ENCODE peak calls at places on chromosome 15, in nine cellular contexts. H is transverse colon, X is adrenal gland, V is A549, C is PC-9, J is cardiac muscle cell, W is GM23338, Q is A673, R is left lung. I is an unnamed sample.

GRCh38 chr15:82100116-82100795 is 54.4 kb upstream of the MEX3B start:
- DNase-seq in C (no peak), W (peak; percentile 46), X (no peak), H (no peak), J (peak; percentile 39), Q (peak; percentile 19), R (no peak), V (no peak), I (no peak)

GRCh38 chr15:48176097-48176496 is 2.0 kb downstream of the MYEF2 start:
- DNase-seq in H (no peak), J (no peak), C (no peak), R (no peak), W (no peak), X (no peak), V (no peak), Q (peak; percentile 61), I (no peak)

GRCh38 chr15:36791849-36792618 is 212.6 kb downstream of the CDIN1 start:
- DNase-seq in V (no peak), W (no peak), C (no peak), Q (no peak), R (no peak), H (no peak), X (no peak), J (peak; percentile 77), I (no peak)

GRCh38 chr15:47473857-47474256 is 243.4 kb upstream of the SEMA6D start:
- DNase-seq in X (peak; percentile 58), R (no peak), J (no peak), C (no peak), W (no peak), V (no peak), H (peak; percentile 7), Q (no peak), I (peak; percentile 74)

GRCh38 chr15:42992626-42993025 is 72.0 kb upstream of the TTBK2 start:
- DNase-seq in Q (no peak), W (no peak), J (no peak), C (no peak), V (no peak), R (no peak), H (no peak), X (peak; percentile 81), I (no peak)

GRCh38 chr15:31472636-31473383 is 146.2 kb downstream of the KLF13 start:
- DNase-seq in C (no peak), R (no peak), H (peak; percentile 63), W (no peak), Q (no peak), J (no peak), V (no peak), X (peak; percentile 72), I (peak; percentile 61)

GRCh38 chr15:75203017-75203907 is 1.6 kb downstream of the C15orf39 start:
- DNase-seq in C (no peak), J (no peak), V (peak; percentile 69), X (no peak), R (no peak), Q (no peak), H (no peak), W (no peak), I (no peak)

GRCh38 chr15:100759116-100759515 is 120.5 kb upstream of the ALDH1A3 start:
- DNase-seq in W (no peak), R (no peak), V (no peak), J (no peak), H (no peak), Q (no peak), X (no peak), C (no peak), I (no peak)

GRCh38 chr15:88312941-88313579 is 56.5 kb upstream of the NTRK3 start:
- DNase-seq in V (no peak), H (no peak), X (no peak), J (no peak), W (no peak), Q (no peak), C (no peak), R (no peak), I (no peak)

GRCh38 chr15:62600376-62600775 is 435.3 kb upstream of the C2CD4B start:
- DNase-seq in X (no peak), J (no peak), R (no peak), Q (no peak), C (no peak), V (no peak), W (no peak), H (no peak), I (no peak)

GRCh38 chr15:57354436-57355123 is 21.7 kb upstream of the CGNL1 start:
- DNase-seq in H (no peak), Q (no peak), W (no peak), C (no peak), J (no peak), X (no peak), V (no peak), R (no peak), I (no peak)

GRCh38 chr15:76059320-76060097 is at the start of gene TMEM266:
- DNase-seq in J (peak; percentile 89), V (peak; percentile 54), X (peak; percentile 55), W (peak; percentile 88), Q (peak; percentile 74), R (peak; percentile 35), H (peak; percentile 15), C (peak; percentile 37), I (no peak)

GRCh38 chr15:29792426-29793159 is 29.7 kb downstream of the TJP1 start:
- DNase-seq in J (no peak), R (no peak), H (no peak), V (no peak), W (no peak), C (no peak), Q (no peak), X (no peak), I (no peak)

GRCh38 chr15:49901867-49902775 is 216.9 kb downstream of the ATP8B4 start:
- DNase-seq in X (no peak), R (no peak), H (no peak), V (no peak), C (no peak), Q (no peak), J (no peak), W (no peak), I (no peak)

GRCh38 chr15:35753486-35753885 is 207.5 kb upstream of the DPH6 start:
- DNase-seq in R (no peak), Q (no peak), H (no peak), V (no peak), J (peak; percentile 21), X (no peak), C (no peak), W (no peak), I (no peak)

DNA sequence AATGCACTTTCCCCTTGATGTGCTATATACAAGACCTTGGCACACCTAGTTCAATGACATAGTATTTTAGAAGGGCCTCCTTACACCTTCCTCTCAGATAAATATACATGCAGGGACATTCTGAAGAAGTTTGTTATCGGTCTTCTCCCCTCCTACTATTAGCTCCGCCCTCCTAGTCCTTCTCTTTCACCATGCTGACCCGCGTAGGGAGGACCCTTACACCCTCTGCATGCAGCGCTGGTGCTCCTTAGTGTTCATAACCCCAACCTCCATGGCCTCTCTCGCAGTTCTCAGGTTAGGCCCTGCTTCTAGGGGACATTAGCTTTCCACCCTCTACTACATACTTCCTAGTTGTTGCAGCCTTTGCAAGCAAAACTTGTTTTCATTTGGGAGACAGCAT is 146.4 kb downstream of the PGPEP1L start:
- DNase-seq in R (no peak), W (peak; percentile 54), X (no peak), V (no peak), C (no peak), Q (no peak), H (no peak), J (no peak), I (no peak)
- H3K4me1 ChIP-seq in R (peaks cover under 1% of the 10 kb centered on the region), W (peaks cover 85% of the 10 kb centered on the region), X (peaks cover 34% of the 10 kb centered on the region), V (peaks cover 96% of the 10 kb centered on the region), C (peaks cover 55% of the 10 kb centered on the region), Q (peaks cover 67% of the 10 kb centered on the region), H (peaks cover 24% of the 10 kb centered on the region), J (peaks cover 9% of the 10 kb centered on the region), I (no peaks in the 10 kb centered on the region)

GRCh38 chr15:65077291-65077980 is 890 bp downstream of the KBTBD13 start:
- DNase-seq in W (peak; percentile 41), X (no peak), J (no peak), C (no peak), Q (no peak), V (no peak), R (no peak), H (no peak), I (no peak)

GRCh38 chr15:65079580-65079979 is 3.0 kb downstream of the KBTBD13 start:
- DNase-seq in X (no peak), Q (no peak), J (no peak), R (no peak), W (no peak), V (no peak), C (no peak), H (no peak), I (no peak)

GRCh38 chr15:65081270-65081669 is 4.7 kb downstream of the KBTBD13 start:
- DNase-seq in H (no peak), J (peak; percentile 75), C (no peak), V (no peak), Q (no peak), X (no peak), W (no peak), R (no peak), I (no peak)

GRCh38 chr15:65076486-65077290 is at the start of gene KBTBD13:
- DNase-seq in R (no peak), C (no peak), J (peak; percentile 38), H (no peak), X (no peak), Q (no peak), W (no peak), V (no peak), I (no peak)

DNA sequence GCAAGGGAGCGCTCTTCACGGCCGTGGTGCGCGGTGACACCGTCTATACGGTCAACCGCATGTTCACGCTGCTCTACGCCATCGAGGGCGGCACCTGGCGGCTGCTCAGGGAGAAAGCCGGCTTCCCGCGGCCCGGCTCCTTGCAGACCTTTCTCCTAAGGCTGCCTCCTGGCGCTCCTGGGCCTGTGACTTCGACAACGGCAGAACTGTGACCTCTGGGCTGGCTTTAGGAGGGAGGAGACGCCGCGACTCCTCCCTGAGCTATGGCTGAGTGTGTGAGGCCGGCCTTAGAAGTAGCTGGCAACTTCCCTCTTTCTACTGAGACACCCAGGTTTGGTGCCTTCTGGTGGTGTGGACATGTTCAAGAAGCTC is 1.4 kb downstream of the KBTBD13 start:
- DNase-seq in X (peak; percentile 80), R (peak; percentile 55), J (peak; percentile 31), V (peak; percentile 91), Q (peak; percentile 70), H (peak; percentile 89), W (peak; percentile 94), C (peak; percentile 53), I (no peak)
- TF ChIP-seq CTCF in X (peak; percentile 59), R (peak; percentile 46), J (peak; percentile 69), V (peak; percentile 93), Q (peak; percentile 79), H (peak; percentile 70), W (peak; percentile 60), C (no peak), I (peak; percentile 68)

GRCh38 chr15:85044894-85045293 is 63.2 kb downstream of the PDE8A start:
- DNase-seq in R (no peak), X (no peak), H (no peak), Q (no peak), V (no peak), C (no peak), W (no peak), J (no peak), I (no peak)
- H3K27ac ChIP-seq in R (no peak overlapping the region), X (no peak overlapping the region), H (peak overlapping the region; percentile 6), Q (no peak overlapping the region), V (peak overlapping the region; percentile 90), C (no peak overlapping the region), W (no peak overlapping the region), J (no peak overlapping the region), I (peak overlapping the region; percentile 8)

DNA sequence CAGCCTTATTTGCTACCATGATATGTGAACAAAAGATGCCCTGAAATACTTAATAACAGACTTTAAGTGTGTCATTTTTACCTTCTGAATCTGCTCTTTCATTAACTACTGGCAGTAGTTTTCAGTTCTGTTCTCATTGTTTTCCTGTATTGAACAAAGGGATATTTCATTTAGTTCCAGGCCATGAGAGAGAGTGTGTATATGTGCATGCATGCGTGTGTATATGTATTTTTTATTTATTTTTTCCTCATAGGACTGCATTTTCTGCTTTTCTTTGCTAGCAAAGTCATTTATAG is 46.8 kb upstream of the CRTC3 start:
- DNase-seq in C (no peak), R (no peak), H (no peak), X (no peak), Q (no peak), J (no peak), W (no peak), V (no peak), I (no peak)
- H3K4me1 ChIP-seq in C (peaks cover 36% of the 10 kb centered on the region), R (no peaks in the 10 kb centered on the region), H (peaks cover 4% of the 10 kb centered on the region), X (no peaks in the 10 kb centered on the region), Q (peaks cover 3% of the 10 kb centered on the region), J (no peaks in the 10 kb centered on the region), W (no peaks in the 10 kb centered on the region), V (no peaks in the 10 kb centered on the region), I (no peaks in the 10 kb centered on the region)